ENCODE peak calls at places on chromosomes 2 and 18, in five cellular contexts. Q is upper lobe of right lung, M is IMR-90, S is transverse colon, U is foreskin keratinocyte. P is an unnamed sample.

GRCh38 chr2:60535392-60536312 is 17.8 kb downstream of the BCL11A start:
- DNase-seq in Q (no peak), M (no peak), S (no peak), U (no peak), P (no peak)

GRCh38 chr2:128493880-128494279 is 175.2 kb upstream of the HS6ST1 start:
- DNase-seq in Q (no peak), M (no peak), S (no peak), U (no peak), P (no peak)

GRCh38 chr2:121949271-121949670 is 193.8 kb downstream of the TSN start:
- DNase-seq in Q (no peak), M (no peak), S (no peak), U (no peak), P (no peak)

GRCh38 chr2:66041902-66042657 is 392.8 kb upstream of the MEIS1 start:
- DNase-seq in Q (no peak), M (no peak), S (no peak), U (peak; percentile 17), P (no peak)

GRCh38 chr2:232598293-232598692 is 35.1 kb upstream of the EFHD1 start:
- DNase-seq in Q (peak; percentile 30), M (no peak), S (no peak), U (no peak), P (no peak)

GRCh38 chr2:122263746-122264145 is 508.3 kb downstream of the TSN start:
- DNase-seq in Q (no peak), M (no peak), S (no peak), U (no peak), P (no peak)

GRCh38 chr18:3450358-3451107 is 561 bp downstream of the TGIF1 start:
- DNase-seq in Q (peak; percentile 87), M (peak; percentile 73), S (peak; percentile 74), U (no peak), P (no peak)

GRCh38 chr18:63141777-63142176 is 177.8 kb downstream of the BCL2 start:
- DNase-seq in Q (no peak), M (no peak), S (peak; percentile 46), U (no peak), P (no peak)

GRCh38 chr18:22082408-22082807 is 87.0 kb upstream of the GATA6 start:
- DNase-seq in Q (no peak), M (no peak), S (no peak), U (no peak), P (no peak)

GRCh38 chr2:105397025-105397722 is 1.7 kb downstream of the FHL2 start:
- DNase-seq in Q (no peak), M (no peak), S (peak; percentile 11), U (no peak), P (peak; percentile 51)

GRCh38 chr2:222554511-222554910 is 101.4 kb downstream of the FARSB start:
- DNase-seq in Q (no peak), M (no peak), S (no peak), U (no peak), P (no peak)

GRCh38 chr2:75589344-75590105 is 28.8 kb upstream of the EVA1A start:
- DNase-seq in Q (no peak), M (peak; percentile 43), S (no peak), U (no peak), P (no peak)

GRCh38 chr2:178005756-178006155 is 66.8 kb downstream of the PDE11A start:
- DNase-seq in Q (no peak), M (peak; percentile 40), S (no peak), U (no peak), P (no peak)

GRCh38 chr2:198374375-198375072 is 570.1 kb downstream of the PLCL1 start:
- DNase-seq in Q (no peak), M (peak; percentile 70), S (peak; percentile 71), U (peak; percentile 20), P (peak; percentile 11)

GRCh38 chr2:44286884-44287638 is 11.8 kb downstream of the SLC3A1 start:
- DNase-seq in Q (no peak), M (no peak), S (no peak), U (no peak), P (no peak)

GRCh38 chr2:192585418-192585817 is 390.7 kb upstream of the TMEFF2 start:
- DNase-seq in Q (no peak), M (no peak), S (no peak), U (no peak), P (no peak)

GRCh38 chr2:43131890-43132522 is 94.4 kb downstream of the ZFP36L2 start:
- DNase-seq in Q (no peak), M (no peak), S (no peak), U (peak; percentile 34), P (no peak)

GRCh38 chr18:75364512-75364911 is 63.0 kb downstream of the SMIM21 start:
- DNase-seq in Q (no peak), M (peak; percentile 4), S (no peak), U (no peak), P (no peak)

GRCh38 chr2:81196383-81196851 is 891.9 kb upstream of the LRRTM1 start:
- DNase-seq in Q (peak; percentile 52), M (no peak), S (no peak), U (no peak), P (no peak)

DNA sequence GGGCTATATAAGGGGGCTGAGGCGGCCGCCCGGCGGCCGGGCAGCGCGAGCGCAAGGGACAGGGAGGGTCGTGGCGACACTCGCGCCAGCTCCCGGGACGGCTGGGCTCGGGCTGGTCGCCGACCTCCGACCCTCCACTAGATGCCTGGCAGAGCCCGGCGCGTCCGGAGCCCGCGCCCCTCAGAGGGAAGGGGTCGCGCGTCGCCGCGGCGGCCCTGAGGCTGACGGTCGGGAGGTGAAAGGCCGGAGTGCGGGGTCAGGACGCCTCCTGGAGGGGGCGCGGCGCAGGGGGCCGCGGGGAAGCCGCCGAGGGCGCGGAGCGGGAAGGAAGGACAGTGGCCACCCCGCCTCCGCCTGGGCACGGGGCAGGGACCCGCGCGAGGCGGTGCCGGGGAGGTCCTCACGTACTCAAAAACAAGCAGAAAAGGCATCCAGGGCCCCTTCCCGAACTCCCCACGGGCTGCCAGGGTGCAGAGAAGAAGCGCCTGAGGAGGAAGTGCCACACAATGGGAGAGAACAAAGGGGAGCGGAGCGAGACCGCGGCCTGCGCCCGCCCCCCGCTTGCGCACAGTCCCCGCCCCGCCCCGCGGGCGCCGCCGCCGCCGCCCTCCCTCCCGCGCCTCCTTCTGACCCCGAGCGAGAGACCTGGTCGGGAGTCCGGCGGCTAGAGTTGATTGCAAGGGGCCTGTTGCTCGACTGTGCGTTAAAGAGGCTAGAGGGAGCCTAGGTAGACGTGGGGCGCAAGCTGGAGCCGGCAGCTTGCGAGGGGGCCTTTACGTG is 791 bp upstream of the KLF7 start:
- DNase-seq in Q (peak; percentile 88), M (peak; percentile 81), S (peak; percentile 69), U (no peak), P (peak; percentile 60)
- TF ChIP-seq CTCF in Q (peak; percentile 42), M (no peak), S (peak; percentile 55), U (peak; percentile 26), P (peak; percentile 25)

GRCh38 chr18:45343365-45343764 is 271.9 kb upstream of the SLC14A2 start:
- DNase-seq in Q (no peak), M (no peak), S (no peak), U (no peak), P (no peak)

GRCh38 chr18:45342166-45342565 is 273.1 kb upstream of the SLC14A2 start:
- DNase-seq in Q (no peak), M (no peak), S (no peak), U (no peak), P (no peak)

GRCh38 chr18:45341454-45341853 is 273.8 kb upstream of the SLC14A2 start:
- DNase-seq in Q (no peak), M (no peak), S (no peak), U (no peak), P (no peak)

GRCh38 chr18:45340884-45341283 is 274.4 kb upstream of the SLC14A2 start:
- DNase-seq in Q (no peak), M (no peak), S (no peak), U (no peak), P (no peak)

GRCh38 chr18:45342653-45343052 is 272.6 kb upstream of the SLC14A2 start:
- DNase-seq in Q (no peak), M (no peak), S (no peak), U (no peak), P (no peak)
- H3K27ac ChIP-seq in Q (no peak overlapping the region), M (no peak overlapping the region), S (no peak overlapping the region), U (no peak overlapping the region), P (no peak overlapping the region)

DNA sequence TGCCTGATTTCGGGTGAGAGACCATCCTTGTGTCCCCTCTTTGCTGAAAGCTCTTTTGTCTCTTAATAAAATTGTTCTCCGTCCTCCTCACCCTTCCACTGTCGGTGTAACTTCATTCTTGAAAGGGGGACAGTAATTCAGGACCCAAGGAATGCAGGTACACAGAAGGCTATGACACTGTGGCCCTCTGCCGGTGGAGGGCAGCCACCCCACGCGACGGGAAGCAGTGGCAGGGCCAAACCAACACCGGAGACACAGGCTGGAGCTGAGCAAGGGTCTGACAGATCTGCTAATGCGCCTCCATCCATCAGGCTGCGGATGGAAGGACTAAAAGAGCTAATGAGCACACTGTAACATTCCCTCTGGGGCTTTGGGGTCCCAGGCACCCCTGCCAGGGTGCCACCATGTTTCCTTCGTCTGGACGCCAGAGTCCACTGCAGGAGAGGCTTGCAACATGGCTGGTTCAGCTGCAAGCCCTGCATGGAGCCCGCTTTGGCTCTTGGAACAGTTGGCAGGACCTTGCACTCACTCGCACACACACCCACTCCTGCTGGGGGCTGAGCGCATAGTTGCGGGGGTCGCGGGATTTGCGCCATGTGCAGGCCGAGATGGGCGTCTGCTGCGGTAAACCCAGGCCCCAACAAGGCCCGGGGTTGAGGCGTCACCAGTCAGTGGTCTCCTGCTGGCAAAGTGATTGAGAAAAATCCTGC is 544.1 kb upstream of the CDH7 start:
- DNase-seq in Q (no peak), M (no peak), S (no peak), U (no peak), P (no peak)
- TF ChIP-seq CTCF in Q (no peak), M (no peak), S (no peak), U (no peak), P (no peak)

GRCh38 chr2:64399521-64399920 is 54.4 kb upstream of the LGALSL start:
- DNase-seq in Q (no peak), M (no peak), S (no peak), U (no peak), P (no peak)

GRCh38 chr2:64401501-64401880 is 52.5 kb upstream of the LGALSL start:
- DNase-seq in Q (no peak), M (no peak), S (peak; percentile 51), U (no peak), P (no peak)

GRCh38 chr2:64398730-64399129 is 55.2 kb upstream of the LGALSL start:
- DNase-seq in Q (no peak), M (no peak), S (no peak), U (no peak), P (no peak)

GRCh38 chr2:64400733-64401500 is 53.0 kb upstream of the LGALSL start:
- DNase-seq in Q (no peak), M (no peak), S (peak; percentile 43), U (no peak), P (no peak)

GRCh38 chr2:64400103-64400728 is 53.7 kb upstream of the LGALSL start:
- DNase-seq in Q (no peak), M (no peak), S (no peak), U (no peak), P (no peak)
- H3K27ac ChIP-seq in Q (no peak overlapping the region), M (no peak overlapping the region), S (peak overlapping the region; percentile 89), U (no peak overlapping the region), P (peak overlapping the region; percentile 69)

P was measured in RWPE1.